ENCODE peak calls at places on chromosomes 13 and 19, in eight cellular contexts. D is astrocyte, Z is colonic mucosa, X is stomach, P is aorta, E is breast epithelium, S is thyroid gland, K is heart right ventricle. U is an unnamed sample. For H3K36me3, the result is how much of the 10 kb centered on the place peaks cover.

GRCh38 chr19:6362351-6362801 is 1.0 kb downstream of the CLPP start:
- DNase-seq in S (no peak), E (no peak), P (no peak), X (no peak), D (no peak), Z (no peak), K (no peak), U (no peak)

GRCh38 chr13:50911051-50911690 is 1.6 kb downstream of the RNASEH2B start:
- DNase-seq in D (no peak), Z (no peak), K (no peak), E (no peak), X (no peak), S (no peak), P (no peak), U (no peak)

GRCh38 chr13:113905942-113906341 is 42.1 kb upstream of the GAS6 start:
- DNase-seq in Z (peak), E (no peak), K (no peak), P (no peak), D (no peak), X (peak), S (no peak), U (no peak)

GRCh38 chr19:33407716-33408115 is 34.2 kb downstream of the CEBPG start:
- DNase-seq in Z (no peak), E (no peak), P (peak), X (no peak), D (no peak), S (no peak), K (no peak), U (peak)

GRCh38 chr13:113907637-113908617 is 44.1 kb upstream of the GAS6 start:
- DNase-seq in P (no peak), K (no peak), E (peak), S (no peak), Z (peak), D (peak), X (peak), U (no peak)

GRCh38 chr13:45105895-45106294 is 14.4 kb upstream of the GTF2F2 start:
- DNase-seq in P (no peak), E (no peak), X (no peak), K (no peak), S (no peak), D (no peak), Z (no peak), U (no peak)

GRCh38 chr19:45258862-45259261 is 7.8 kb downstream of the MARK4 start:
- DNase-seq in E (no peak), D (no peak), X (no peak), P (no peak), S (no peak), Z (no peak), K (no peak), U (no peak)

GRCh38 chr13:79405831-79406596 is at the start of gene RBM26:
- DNase-seq in X (peak), E (peak), S (peak), P (peak), Z (peak), K (peak), D (peak), U (peak)

GRCh38 chr13:111039735-111040134 is 75.4 kb upstream of the ARHGEF7 start:
- DNase-seq in E (no peak), S (no peak), P (no peak), D (no peak), K (no peak), Z (no peak), X (no peak), U (no peak)

GRCh38 chr19:10756791-10757190 is 38.9 kb downstream of the DNM2 start:
- DNase-seq in E (no peak), S (no peak), Z (no peak), P (no peak), D (no peak), K (no peak), X (no peak), U (no peak)

GRCh38 chr19:2977686-2978466 is 512 bp downstream of the TLE6 start:
- DNase-seq in Z (peak), D (no peak), S (peak), K (no peak), P (no peak), X (no peak), E (no peak), U (no peak)

GRCh38 chr13:27425151-27425917 is 915 bp downstream of the GTF3A start:
- DNase-seq in P (no peak), Z (peak), K (no peak), S (no peak), X (no peak), E (no peak), D (peak), U (no peak)

GRCh38 chr19:21202865-21203494 is 61.1 kb downstream of the ZNF431 start:
- DNase-seq in Z (no peak), E (no peak), P (no peak), D (peak), S (peak), K (peak), X (no peak), U (no peak)

GRCh38 chr19:280541-281007 is 10.6 kb downstream of the PLPP2 start:
- DNase-seq in K (no peak), E (no peak), X (no peak), D (no peak), P (no peak), S (no peak), Z (no peak), U (no peak)

GRCh38 chr13:77267362-77267761 is 59.5 kb downstream of the MYCBP2 start:
- DNase-seq in S (no peak), X (no peak), P (no peak), Z (no peak), D (no peak), K (no peak), E (no peak), U (no peak)

GRCh38 chr19:927044-927706 is 1.3 kb downstream of the ARID3A start:
- DNase-seq in Z (no peak), K (no peak), S (peak), D (no peak), E (peak), P (peak), X (peak), U (peak)

GRCh38 chr19:51799311-51799997 is 4.5 kb downstream of the FPR3 start:
- DNase-seq in S (peak), X (peak), P (peak), D (peak), Z (peak), K (peak), E (peak), U (peak)

GRCh38 chr19:17077447-17078028 is 2.0 kb downstream of the MYO9B start:
- DNase-seq in P (no peak), Z (no peak), X (no peak), S (no peak), E (no peak), K (no peak), D (no peak), U (no peak)
- H3K27ac ChIP-seq in P (no peak), Z (peak), X (no peak), S (no peak), E (no peak), K (peak), D (peak), U (no peak)

DNA sequence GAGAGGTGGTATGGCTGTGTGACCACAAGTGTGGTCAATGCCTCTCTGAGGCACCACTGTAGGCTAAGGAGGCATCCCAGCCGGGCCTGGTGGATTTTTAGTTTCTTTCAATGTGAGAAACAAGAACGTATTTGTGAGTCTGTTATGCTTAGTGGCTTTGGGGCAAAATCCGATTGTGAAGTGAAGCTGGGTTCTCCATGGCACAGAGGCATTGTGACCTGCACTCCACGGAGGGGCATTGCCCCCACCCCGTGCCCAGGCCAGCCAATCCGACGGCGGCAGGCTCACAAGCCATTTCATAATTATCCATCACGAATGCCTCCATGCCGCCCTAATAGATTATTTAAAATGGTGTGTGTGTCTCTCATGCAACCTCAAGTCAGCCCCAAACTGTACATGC is 151.6 kb downstream of the ZNF536 start:
- DNase-seq in Z (no peak), K (no peak), E (no peak), D (no peak), X (no peak), S (no peak), P (no peak), U (no peak)
- H3K36me3 ChIP-seq in Z (under half), K (under half), E (under half), D (under half), X (under half), S (under half), P (under half), U (under half)

GRCh38 chr13:100881291-100881864 is 206.8 kb upstream of the TMTC4 start:
- DNase-seq in K (no peak), Z (no peak), X (no peak), D (no peak), S (no peak), E (no peak), P (no peak), U (no peak)

GRCh38 chr13:100880166-100880565 is 205.6 kb upstream of the TMTC4 start:
- DNase-seq in X (no peak), P (no peak), D (no peak), Z (no peak), E (no peak), K (no peak), S (no peak), U (no peak)

GRCh38 chr13:100879255-100879654 is 204.7 kb upstream of the TMTC4 start:
- DNase-seq in K (no peak), S (no peak), D (no peak), E (no peak), X (no peak), Z (no peak), P (no peak), U (no peak)

GRCh38 chr13:100887729-100888151 is 213.1 kb upstream of the TMTC4 start:
- DNase-seq in S (no peak), P (no peak), Z (no peak), K (no peak), X (no peak), D (peak), E (no peak), U (no peak)

DNA sequence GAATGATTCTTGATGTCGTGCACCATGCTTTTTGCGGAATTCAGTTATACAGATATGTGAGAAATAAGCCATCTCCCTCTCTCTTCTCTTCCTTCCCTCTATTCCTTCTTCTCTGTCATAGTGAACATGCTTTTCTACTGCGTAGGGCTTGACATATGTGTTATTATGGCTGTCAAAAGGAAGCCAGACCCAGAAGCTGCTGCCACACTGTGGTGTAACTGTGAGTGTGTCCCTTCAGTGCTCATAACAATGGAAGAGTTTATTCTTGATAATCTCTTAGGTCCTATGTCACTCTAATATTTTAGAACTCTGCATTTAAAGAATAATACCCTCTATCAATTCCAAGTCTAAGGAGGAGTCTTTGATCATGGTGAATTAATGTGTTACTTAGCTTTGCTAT is 208.9 kb upstream of the TMTC4 start:
- DNase-seq in E (no peak), P (no peak), K (no peak), D (no peak), X (no peak), S (no peak), Z (no peak), U (no peak)
- H3K27ac ChIP-seq in E (no peak), P (no peak), K (no peak), D (no peak), X (no peak), S (no peak), Z (no peak), U (no peak)

DNA sequence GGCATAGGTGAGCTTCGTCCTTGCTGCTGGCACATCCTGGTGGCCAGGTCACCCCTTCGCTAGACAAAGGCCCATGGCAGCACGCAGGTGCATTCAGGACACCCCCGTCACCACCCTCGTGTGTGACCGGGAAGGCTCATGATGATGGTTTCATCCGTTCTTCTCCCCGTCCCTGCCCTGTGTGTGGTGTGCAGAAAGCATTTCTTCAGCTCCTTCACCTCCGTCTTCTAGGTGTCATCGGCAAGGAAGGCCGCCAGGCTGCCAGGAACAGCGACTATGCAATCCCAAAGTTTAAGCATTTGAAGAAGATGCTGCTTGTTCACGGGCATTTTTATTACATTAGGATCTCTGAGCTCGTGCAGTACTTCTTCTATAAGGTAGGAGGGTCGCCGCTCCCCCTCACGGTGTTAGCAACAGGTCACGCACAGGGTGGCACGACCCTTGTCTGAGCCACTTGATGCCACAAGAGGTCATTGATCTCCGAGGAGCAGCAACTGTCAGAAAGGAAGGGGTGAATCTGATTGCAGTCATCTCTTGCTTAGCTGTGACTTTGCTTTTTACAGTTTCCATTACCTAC is 111.0 kb upstream of the MCF2L start:
- DNase-seq in X (no peak), Z (no peak), K (no peak), P (no peak), S (no peak), D (no peak), E (no peak), U (no peak)
- H3K36me3 ChIP-seq in X (under half), Z (under half), K (half or more), P (under half), S (under half), D (under half), E (under half), U (under half)

GRCh38 chr19:55642153-55643002 is 1.1 kb upstream of the ZNF581 start:
- DNase-seq in S (peak), Z (peak), X (peak), K (peak), E (no peak), P (peak), D (no peak), U (peak)

GRCh38 chr19:55644191-55644833 is 863 bp downstream of the ZNF581 start:
- DNase-seq in D (no peak), S (no peak), K (no peak), P (peak), Z (no peak), E (no peak), X (no peak), U (no peak)

GRCh38 chr19:55643003-55643732 is at the start of gene ZNF581:
- DNase-seq in X (peak), E (peak), K (peak), Z (peak), D (peak), S (peak), P (peak), U (peak)

GRCh38 chr19:55644842-55645511 is 1.5 kb downstream of the ZNF581 start:
- DNase-seq in P (no peak), Z (no peak), X (no peak), D (no peak), E (no peak), K (no peak), S (no peak), U (no peak)

GRCh38 chr19:55643733-55644116 is 276 bp downstream of the ZNF581 start:
- DNase-seq in Z (no peak), P (no peak), X (no peak), E (no peak), K (no peak), S (no peak), D (no peak), U (no peak)
- H3K27ac ChIP-seq in Z (peak), P (peak), X (peak), E (peak), K (peak), S (peak), D (peak), U (peak)

U was measured in right lobe of liver.